ENCODE peak calls at places on chromosomes 5 and 9, in six cellular contexts. D is GM23248; O is NCI-H187; F is stimulated activated CD4-positive, alpha-beta T cell treated with anti-CD3 and anti-CD28 coated beads, Interleukin-4, amount 100 ng/mL, for 24 hours; Z is endodermal cell; I is iris pigment epithelial cell. S is an unnamed sample.

GRCh38 chr9:127754761-127755557 is 19.9 kb upstream of the TOR2A start:
- DNase-seq in D (no peak), O (no peak), F (no peak), Z (peak), I (no peak), S (peak)

GRCh38 chr9:2120926-2121689 is 106.0 kb downstream of the SMARCA2 start:
- DNase-seq in D (peak), O (no peak), F (no peak), Z (no peak), I (peak), S (no peak)

GRCh38 chr9:114761515-114761914 is 44.3 kb downstream of the TNFSF15 start:
- DNase-seq in D (no peak), O (no peak), F (no peak), Z (no peak), I (no peak), S (no peak)

GRCh38 chr5:90329911-90330310 is 79.6 kb downstream of the CETN3 start:
- DNase-seq in D (no peak), O (no peak), F (no peak), Z (no peak), I (no peak), S (no peak)

GRCh38 chr5:171336486-171337206 is 27.6 kb downstream of the TLX3 start:
- DNase-seq in D (peak), O (peak), F (peak), Z (peak), I (peak), S (peak)

GRCh38 chr9:95753762-95754465 is 121.6 kb upstream of the ERCC6L2 start:
- DNase-seq in D (no peak), O (no peak), F (no peak), Z (no peak), I (no peak), S (peak)

GRCh38 chr9:98230354-98230753 is 25.1 kb downstream of the TBC1D2 start:
- DNase-seq in D (no peak), O (no peak), F (no peak), Z (no peak), I (no peak), S (no peak)

GRCh38 chr9:136696502-136696901 is 9.2 kb upstream of the AGPAT2 start:
- DNase-seq in D (no peak), O (no peak), F (no peak), Z (no peak), I (no peak), S (no peak)

GRCh38 chr9:130282000-130282700 is 16.6 kb downstream of the HMCN2 start:
- DNase-seq in D (peak), O (no peak), F (no peak), Z (no peak), I (no peak), S (no peak)

GRCh38 chr9:84382728-84383127 is 42.2 kb upstream of the SLC28A3 start:
- DNase-seq in D (no peak), O (no peak), F (no peak), Z (no peak), I (no peak), S (no peak)

GRCh38 chr9:93890436-93890935 is 64.7 kb downstream of the BARX1 start:
- DNase-seq in D (no peak), O (no peak), F (no peak), Z (no peak), I (no peak), S (no peak)

GRCh38 chr9:91162784-91163440 is 198.8 kb downstream of the AUH start:
- DNase-seq in D (no peak), O (no peak), F (no peak), Z (peak), I (peak), S (no peak)

GRCh38 chr9:118395415-118395814 is 691.2 kb downstream of the TLR4 start:
- DNase-seq in D (no peak), O (no peak), F (no peak), Z (no peak), I (no peak), S (no peak)

GRCh38 chr5:138149530-138149929 is 10.3 kb upstream of the NME5 start:
- DNase-seq in D (peak), O (no peak), F (no peak), Z (peak), I (peak), S (peak)

GRCh38 chr5:54344653-54345052 is 34.3 kb upstream of the ARL15 start:
- DNase-seq in D (no peak), O (no peak), F (no peak), Z (no peak), I (no peak), S (no peak)

GRCh38 chr5:72467987-72468386 is 39.2 kb downstream of the ZNF366 start:
- DNase-seq in D (peak), O (no peak), F (no peak), Z (no peak), I (peak), S (no peak)

GRCh38 chr5:96651948-96652753 is 10.0 kb upstream of the CAST start:
- DNase-seq in D (no peak), O (no peak), F (no peak), Z (peak), I (no peak), S (peak)